ENCODE peak calls at places on chromosomes 2 and 18, in six cellular contexts. H is IMR-90, B is HepG2, U is K562, E is A549, Z is HEK293T. Q is an unnamed sample.

GRCh38 chr2:207836526-207837133 is 66.9 kb upstream of the FZD5 start:
- DNase-seq in U (no peak), E (no peak), Z (no peak), B (peak), H (no peak), Q (no peak)

GRCh38 chr2:237574894-237575868 is 8.8 kb downstream of the PRLH start:
- DNase-seq in E (no peak), B (no peak), H (no peak), U (no peak), Z (no peak), Q (no peak)

GRCh38 chr2:233319256-233319655 is 11.6 kb downstream of the SAG start:
- DNase-seq in U (no peak), E (no peak), B (no peak), H (no peak), Z (no peak), Q (no peak)

GRCh38 chr2:127096718-127097470 is 10.1 kb downstream of the BIN1 start:
- DNase-seq in Z (no peak), B (no peak), E (no peak), U (no peak), H (no peak), Q (no peak)

GRCh38 chr2:46479265-46479664 is at the start of gene TMEM247:
- DNase-seq in U (no peak), Z (no peak), H (no peak), B (no peak), E (no peak), Q (no peak)

GRCh38 chr2:227812001-227812400 is 1.6 kb upstream of the CCL20 start:
- DNase-seq in B (no peak), U (no peak), Z (no peak), H (peak), E (no peak), Q (no peak)

GRCh38 chr2:120379916-120380893 is 34.3 kb downstream of the INHBB start:
- DNase-seq in U (no peak), E (no peak), B (no peak), H (no peak), Z (no peak), Q (no peak)

GRCh38 chr2:237723613-237724012 is 75.0 kb upstream of the RBM44 start:
- DNase-seq in H (peak), U (peak), E (peak), Z (no peak), B (peak), Q (no peak)

GRCh38 chr18:24022141-24022540 is 7.6 kb downstream of the TTC39C start:
- DNase-seq in E (no peak), Z (no peak), H (peak), B (no peak), U (no peak), Q (no peak)

GRCh38 chr2:159195719-159196118 is 90.8 kb downstream of the WDSUB1 start:
- DNase-seq in E (no peak), U (no peak), H (no peak), Z (no peak), B (no peak), Q (no peak)

GRCh38 chr18:2036136-2036535 is 535.2 kb downstream of the METTL4 start:
- DNase-seq in Z (no peak), B (no peak), E (no peak), U (no peak), H (no peak), Q (no peak)

GRCh38 chr2:63856302-63856600 is 14.6 kb downstream of the UGP2 start:
- DNase-seq in B (no peak), U (no peak), H (no peak), E (no peak), Z (no peak), Q (no peak)

GRCh38 chr2:227821043-227821942 is 7.7 kb downstream of the CCL20 start:
- DNase-seq in E (peak), Z (no peak), B (peak), H (no peak), U (no peak), Q (no peak)

GRCh38 chr2:144429396-144430112 is 90.4 kb downstream of the ZEB2 start:
- DNase-seq in Z (no peak), H (no peak), U (no peak), B (no peak), E (no peak), Q (no peak)

GRCh38 chr18:48819781-48820482 is 130.8 kb downstream of the SMAD7 start:
- DNase-seq in Z (no peak), E (no peak), H (no peak), U (no peak), B (no peak), Q (no peak)

GRCh38 chr18:48816554-48816953 is 134.2 kb downstream of the SMAD7 start:
- DNase-seq in E (no peak), B (no peak), Z (no peak), U (no peak), H (no peak), Q (no peak)

GRCh38 chr18:48819276-48819675 is 131.5 kb downstream of the SMAD7 start:
- DNase-seq in E (no peak), B (no peak), H (no peak), Z (no peak), U (no peak), Q (no peak)

GRCh38 chr18:48817021-48817461 is 133.7 kb downstream of the SMAD7 start:
- DNase-seq in B (no peak), H (no peak), E (no peak), U (no peak), Z (no peak), Q (no peak)

GRCh38 chr18:48818329-48819254 is 132.2 kb downstream of the SMAD7 start:
- DNase-seq in U (no peak), B (no peak), Z (no peak), H (no peak), E (no peak), Q (no peak)
- TF ChIP-seq BHLHE40 in U (no peak), B (no peak), Z (no peak), H (no peak), E (no peak), Q (no peak)

DNA sequence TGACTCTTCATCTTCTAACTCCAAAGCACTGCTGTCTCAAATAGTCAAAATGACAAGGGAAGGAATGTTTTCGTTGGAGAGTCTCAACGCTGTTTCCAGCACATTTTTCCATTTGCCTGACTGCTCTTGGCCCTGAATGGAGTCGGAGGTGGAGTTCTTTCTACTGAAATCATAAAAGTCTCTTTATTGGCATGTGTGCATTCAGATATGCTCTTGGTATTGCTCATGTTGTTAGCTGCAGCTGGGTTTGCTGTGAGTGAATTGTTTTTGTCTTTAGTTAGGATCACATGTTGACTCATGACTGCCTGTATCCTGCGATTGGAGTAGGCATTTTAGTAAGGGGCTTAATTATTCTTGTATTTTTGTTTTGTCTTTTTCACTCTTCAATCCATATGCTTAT is 16.8 kb downstream of the TMEM17 start:
- DNase-seq in U (no peak), H (peak), E (no peak), B (no peak), Z (no peak), Q (no peak)
- TF ChIP-seq BHLHE40 in U (no peak), H (no peak), E (no peak), B (no peak), Z (no peak), Q (no peak)

GRCh38 chr2:19738707-19739106 is 163.1 kb downstream of the TTC32 start:
- DNase-seq in E (no peak), U (no peak), H (peak), B (no peak), Z (no peak), Q (no peak)
- TF ChIP-seq BHLHE40 in E (no peak), U (no peak), H (no peak), B (no peak), Z (no peak), Q (no peak)

GRCh38 chr2:197265931-197266330 is 44.6 kb downstream of the ANKRD44 start:
- DNase-seq in U (no peak), Z (no peak), E (no peak), H (no peak), B (no peak), Q (no peak)
- TF ChIP-seq BHLHE40 in U (no peak), Z (no peak), E (no peak), H (no peak), B (no peak), Q (no peak)